ENCODE peak calls at places on chromosomes 7 and 10, in seven cellular contexts. G is brain microvascular endothelial cell, Y is upper lobe of right lung, S is foreskin fibroblast, W is endothelial cell of umbilical vein, K is cardiac fibroblast, P is HFF-Myc. J is an unnamed sample.

GRCh38 chr10:78313636-78314035 is 280.0 kb downstream of the RPS24 start:
- DNase-seq in K (no peak), G (no peak), Y (no peak), W (no peak), S (no peak), P (no peak), J (no peak)

GRCh38 chr7:122260336-122260735 is 44.2 kb downstream of the FEZF1 start:
- DNase-seq in K (no peak), G (no peak), P (no peak), S (no peak), W (no peak), Y (no peak), J (no peak)

GRCh38 chr10:55668326-55668922 is 692.6 kb downstream of the ZWINT start:
- DNase-seq in S (no peak), W (no peak), K (no peak), P (no peak), G (no peak), Y (no peak), J (no peak)

GRCh38 chr10:24465899-24466615 is 257.1 kb downstream of the KIAA1217 start:
- DNase-seq in G (peak), S (peak), W (no peak), K (peak), P (peak), Y (no peak), J (peak)

GRCh38 chr7:52501696-52502095 is 533.7 kb upstream of the POM121L12 start:
- DNase-seq in S (no peak), Y (no peak), G (no peak), W (no peak), P (no peak), K (no peak), J (no peak)

GRCh38 chr7:93245525-93246432 is 13.6 kb downstream of the VPS50 start:
- DNase-seq in S (peak), Y (no peak), P (peak), W (peak), G (no peak), K (peak), J (no peak)

GRCh38 chr10:89301721-89302445 is at the start of gene IFIT2:
- DNase-seq in W (peak), Y (no peak), K (peak), S (peak), P (no peak), G (peak), J (peak)

GRCh38 chr10:69629897-69630650 is at the start of gene FAM241B:
- DNase-seq in S (no peak), W (no peak), K (peak), G (no peak), Y (peak), P (no peak), J (no peak)

GRCh38 chr10:69037489-69037888 is 48.9 kb downstream of the KIFBP start:
- DNase-seq in P (no peak), K (no peak), Y (no peak), S (no peak), G (no peak), W (no peak), J (no peak)

GRCh38 chr10:78752251-78752650 is 316.5 kb upstream of the ZMIZ1 start:
- DNase-seq in Y (no peak), S (no peak), P (no peak), G (no peak), K (no peak), W (no peak), J (no peak)

GRCh38 chr7:92303761-92304160 is 58.0 kb downstream of the ANKIB1 start:
- DNase-seq in Y (no peak), K (no peak), G (no peak), W (no peak), P (no peak), S (no peak), J (no peak)

GRCh38 chr10:84244651-84245270 is at the start of gene RGR:
- DNase-seq in W (no peak), P (no peak), S (no peak), K (no peak), Y (no peak), G (no peak), J (no peak)

GRCh38 chr7:66205736-66206080 is 574 bp downstream of the TPST1 start:
- DNase-seq in W (peak), K (no peak), S (no peak), Y (no peak), G (no peak), P (no peak), J (no peak)

GRCh38 chr10:68784476-68784875 is 42.9 kb upstream of the STOX1 start:
- DNase-seq in K (no peak), G (peak), Y (no peak), P (no peak), S (no peak), W (no peak), J (no peak)

GRCh38 chr10:49323171-49323895 is 24.4 kb downstream of the C10orf71 start:
- DNase-seq in Y (no peak), S (no peak), P (no peak), G (no peak), K (no peak), W (no peak), J (no peak)

GRCh38 chr10:5442056-5442989 is 30.0 kb downstream of the NET1 start:
- DNase-seq in Y (no peak), K (peak), G (peak), P (no peak), S (no peak), W (peak), J (peak)

GRCh38 chr7:74625446-74625845 is 32.1 kb upstream of the GTF2I start:
- DNase-seq in W (peak), K (peak), P (no peak), S (peak), Y (no peak), G (peak), J (no peak)

GRCh38 chr7:122846591-122846990 is 39.7 kb downstream of the CADPS2 start:
- DNase-seq in W (no peak), S (no peak), G (no peak), P (no peak), Y (no peak), K (no peak), J (no peak)

GRCh38 chr7:69654381-69654780 is 56.1 kb downstream of the AUTS2 start:
- DNase-seq in Y (no peak), G (no peak), W (no peak), K (peak), S (no peak), P (no peak), J (no peak)

GRCh38 chr10:58734116-58734515 is 221.4 kb downstream of the BICC1 start:
- DNase-seq in P (no peak), K (peak), Y (no peak), W (no peak), G (no peak), S (no peak), J (no peak)

GRCh38 chr10:43314626-43315025 is 47.8 kb upstream of the RASGEF1A start:
- DNase-seq in Y (peak), P (no peak), K (no peak), S (no peak), W (no peak), G (no peak), J (no peak)

GRCh38 chr10:76615049-76615448 is 1022.6 kb downstream of the KCNMA1 start:
- DNase-seq in W (no peak), K (no peak), S (no peak), Y (no peak), G (no peak), P (no peak), J (no peak)

GRCh38 chr7:28130277-28130676 is 50.3 kb downstream of the JAZF1 start:
- DNase-seq in G (peak), K (peak), P (peak), W (no peak), S (peak), Y (no peak), J (no peak)

GRCh38 chr10:43214071-43214955 is 52.6 kb downstream of the RASGEF1A start:
- DNase-seq in G (peak), S (no peak), Y (no peak), P (no peak), W (no peak), K (peak), J (no peak)

GRCh38 chr7:139169816-139170215 is 60.3 kb upstream of the ZC3HAV1 start:
- DNase-seq in Y (no peak), G (no peak), K (no peak), P (no peak), S (no peak), W (no peak), J (no peak)

GRCh38 chr10:24324651-24325050 is 115.7 kb downstream of the KIAA1217 start:
- DNase-seq in P (no peak), K (no peak), G (no peak), W (no peak), Y (no peak), S (no peak), J (no peak)

DNA sequence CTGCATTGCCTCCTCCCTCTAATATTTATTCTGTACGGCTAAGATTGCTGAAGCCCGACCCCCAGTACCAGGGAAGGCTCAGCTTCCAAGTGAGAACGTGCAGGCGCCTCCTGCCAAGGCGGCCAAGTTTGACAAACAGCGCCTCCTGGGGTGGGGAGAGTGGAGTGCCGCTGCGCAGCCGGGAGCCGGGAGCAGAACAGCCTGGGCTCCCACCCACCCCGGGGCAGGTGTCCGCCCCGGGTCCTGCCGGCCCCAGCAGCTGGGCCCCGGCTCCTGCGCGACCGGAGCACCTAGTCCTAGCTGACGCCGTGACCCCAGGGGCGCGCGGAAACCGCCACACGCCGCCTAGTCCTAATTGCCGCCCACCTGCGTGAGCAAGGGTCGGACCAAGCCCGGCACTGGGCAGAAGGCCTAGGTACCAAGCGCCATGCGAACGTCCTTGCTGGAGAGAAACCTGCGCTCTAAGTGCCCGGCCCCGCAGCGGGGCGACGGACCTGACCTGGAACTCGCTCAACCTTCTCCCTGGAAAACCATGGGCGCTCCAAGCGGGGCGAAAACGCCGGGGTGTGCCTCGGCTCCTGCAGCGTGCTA is 5.0 kb upstream of the EBF3 start:
- DNase-seq in G (peak), P (no peak), S (peak), W (peak), Y (no peak), K (peak), J (no peak)
- H3K4me3 ChIP-seq in G (no peak), P (no peak), S (no peak), W (no peak), Y (no peak), K (peak), J (no peak)

GRCh38 chr10:2083591-2083990 is 346.3 kb upstream of the ADARB2 start:
- DNase-seq in Y (no peak), K (no peak), W (no peak), P (no peak), S (no peak), G (no peak), J (no peak)

GRCh38 chr10:2079603-2080078 is 342.3 kb upstream of the ADARB2 start:
- DNase-seq in S (no peak), P (no peak), Y (no peak), K (no peak), W (no peak), G (no peak), J (no peak)

GRCh38 chr10:2076528-2076927 is 339.2 kb upstream of the ADARB2 start:
- DNase-seq in Y (no peak), W (no peak), S (no peak), G (no peak), P (no peak), K (no peak), J (no peak)

GRCh38 chr10:2077231-2077630 is 339.9 kb upstream of the ADARB2 start:
- DNase-seq in W (no peak), K (no peak), G (no peak), P (no peak), Y (no peak), S (no peak), J (no peak)

DNA sequence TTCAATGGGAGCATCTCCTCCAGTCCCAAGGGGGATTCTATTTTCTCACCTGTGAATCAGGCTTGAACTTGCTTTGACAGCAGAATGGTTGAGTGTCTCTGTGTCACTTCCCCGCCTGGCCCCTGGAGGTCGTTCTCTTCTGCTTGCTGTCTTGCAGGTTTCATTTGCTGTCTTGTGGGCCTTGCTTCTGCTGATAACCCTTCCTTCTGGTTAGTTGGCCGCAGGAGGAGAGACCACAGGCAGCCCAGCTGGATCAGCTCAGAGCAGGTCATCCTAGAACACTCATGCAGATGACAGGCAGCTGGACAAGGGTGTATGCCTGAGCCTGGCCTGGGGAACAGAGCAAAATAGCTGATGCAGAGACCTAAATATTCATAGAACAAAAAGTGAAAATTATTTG is 344.2 kb upstream of the ADARB2 start:
- DNase-seq in S (no peak), G (no peak), W (no peak), Y (no peak), K (no peak), P (no peak), J (no peak)
- TF ChIP-seq CTCF in S (no peak), G (no peak), W (no peak), Y (no peak), K (no peak), P (no peak), J (peak)

GRCh38 chr10:104084482-104085142 is 1.1 kb downstream of the COL17A1 start:
- DNase-seq in P (no peak), K (no peak), G (no peak), W (no peak), S (no peak), Y (no peak), J (no peak)
- H3K4me3 ChIP-seq in P (no peak), K (no peak), G (no peak), W (no peak), S (no peak), Y (no peak), J (no peak)

GRCh38 chr10:130547368-130547767 is 411.2 kb downstream of the GLRX3 start:
- DNase-seq in G (no peak), P (no peak), W (no peak), K (no peak), Y (no peak), S (no peak), J (no peak)
- TF ChIP-seq CTCF in G (no peak), P (no peak), W (no peak), K (no peak), Y (no peak), S (no peak), J (no peak)

GRCh38 chr10:100735345-100736143 is 9.8 kb upstream of the PAX2 start:
- DNase-seq in P (no peak), W (no peak), K (no peak), Y (peak), G (no peak), S (no peak), J (no peak)
- H3K4me3 ChIP-seq in P (no peak), W (no peak), K (no peak), Y (no peak), G (no peak), S (no peak), J (no peak)

DNA sequence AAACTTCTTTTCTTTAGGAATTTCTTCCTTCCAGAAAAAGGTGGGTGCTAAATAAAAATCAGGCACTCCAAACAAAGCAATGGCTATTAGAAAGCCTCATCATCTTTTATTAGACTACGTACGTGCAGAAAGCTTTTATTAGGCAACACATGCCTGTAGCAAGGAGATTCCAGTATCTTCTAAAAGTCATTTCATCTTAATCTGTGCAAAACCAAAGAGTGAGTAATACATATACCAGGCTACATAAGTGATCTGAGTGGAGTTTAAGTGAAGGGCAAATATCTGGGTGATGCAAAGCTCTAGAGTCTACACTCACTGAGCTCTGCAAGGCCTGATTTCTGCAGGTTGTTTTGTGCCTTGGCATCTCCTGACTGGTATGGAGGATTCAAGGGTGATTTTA is 231.7 kb downstream of the ELMO1 start:
- DNase-seq in G (no peak), S (no peak), P (no peak), Y (no peak), W (no peak), K (peak), J (no peak)
- TF ChIP-seq CTCF in G (no peak), S (no peak), P (no peak), Y (no peak), W (no peak), K (no peak), J (no peak)

GRCh38 chr10:86367339-86367951 is 850 bp upstream of the GRID1 start:
- DNase-seq in K (no peak), Y (peak), G (no peak), S (no peak), W (no peak), P (no peak), J (no peak)

GRCh38 chr10:86364551-86365345 is 1.8 kb downstream of the GRID1 start:
- DNase-seq in W (no peak), K (no peak), G (no peak), S (no peak), Y (peak), P (no peak), J (no peak)

GRCh38 chr10:86366902-86367338 is 325 bp upstream of the GRID1 start:
- DNase-seq in K (no peak), S (no peak), G (no peak), Y (no peak), W (no peak), P (no peak), J (no peak)

GRCh38 chr10:86365346-86366032 is 1.1 kb downstream of the GRID1 start:
- DNase-seq in G (no peak), P (no peak), Y (peak), W (no peak), S (no peak), K (no peak), J (no peak)

GRCh38 chr10:86366033-86366901 is at the start of gene GRID1:
- DNase-seq in G (no peak), K (peak), W (no peak), Y (peak), S (no peak), P (no peak), J (no peak)
- H3K4me3 ChIP-seq in G (peak), K (peak), W (no peak), Y (peak), S (peak), P (no peak), J (no peak)

GRCh38 chr10:103666109-103666508 is 172.6 kb downstream of the NEURL1 start:
- DNase-seq in P (no peak), S (no peak), G (peak), W (no peak), K (peak), Y (no peak), J (no peak)
- TF ChIP-seq CTCF in P (peak), S (peak), G (peak), W (peak), K (peak), Y (peak), J (peak)

GRCh38 chr10:132338876-132339275 is 6.9 kb downstream of the LRRC27 start:
- DNase-seq in G (no peak), K (no peak), P (no peak), S (no peak), Y (no peak), W (no peak), J (no peak)

GRCh38 chr10:132334883-132335188 is 2.8 kb downstream of the LRRC27 start:
- DNase-seq in Y (no peak), K (no peak), S (no peak), G (no peak), P (no peak), W (no peak), J (no peak)

GRCh38 chr10:132335189-132336063 is 3.4 kb downstream of the LRRC27 start:
- DNase-seq in S (no peak), K (no peak), W (no peak), P (no peak), G (no peak), Y (peak), J (no peak)

GRCh38 chr10:132337019-132337418 is 5.0 kb downstream of the LRRC27 start:
- DNase-seq in Y (no peak), W (peak), P (no peak), K (no peak), G (no peak), S (no peak), J (no peak)

GRCh38 chr10:132336064-132336746 is 4.2 kb downstream of the LRRC27 start:
- DNase-seq in G (no peak), S (no peak), Y (no peak), W (no peak), K (peak), P (no peak), J (no peak)
- H3K4me3 ChIP-seq in G (no peak), S (no peak), Y (peak), W (no peak), K (no peak), P (no peak), J (no peak)

DNA sequence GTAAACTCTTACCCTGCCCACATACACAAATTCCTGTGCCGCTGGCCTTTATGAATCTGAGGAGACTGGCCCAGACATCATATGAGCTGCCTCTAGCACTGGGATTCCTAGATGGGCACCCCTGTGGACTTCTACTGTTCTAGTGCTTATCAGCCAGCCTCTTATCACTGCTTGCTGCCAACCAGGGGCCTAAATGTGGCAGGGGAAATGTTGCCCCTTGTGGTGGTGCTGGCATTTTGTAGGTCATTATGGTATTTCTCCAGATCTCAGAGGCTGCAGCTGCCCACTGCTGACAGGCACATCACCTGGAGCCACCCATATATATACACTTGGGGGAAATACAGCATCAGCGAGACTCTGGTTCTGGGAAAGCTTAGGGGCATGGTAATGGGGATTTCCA is 5.4 kb downstream of the SFR1 start:
- DNase-seq in K (no peak), W (no peak), G (no peak), S (no peak), P (no peak), Y (no peak), J (no peak)
- TF ChIP-seq CTCF in K (peak), W (peak), G (peak), S (no peak), P (no peak), Y (peak), J (peak)

J was measured in GM12864.